ENCODE peak calls at places on chromosomes 4 and X, in nine cellular contexts. O, C, D, E, L, A, P, V and S are unnamed samples.
A peak's percentile ranks its signal among the peaks of the same experiment; 100 is the strongest.

GRCh38 chr4:79576480-79576803 is 168.4 kb upstream of the GK2 start:
- DNase-seq in O (no peak), C (no peak), D (peak; percentile 14), E (peak; percentile 57), L (peak; percentile 12), A (no peak), P (peak; percentile 14), V (no peak), S (peak; percentile 55)

GRCh38 chr4:88244821-88245579 is 39.4 kb downstream of the PPM1K start:
- DNase-seq in O (no peak), C (no peak), D (no peak), E (no peak), L (no peak), A (no peak), P (no peak), V (no peak), S (no peak)

GRCh38 chrX:150507251-150507856 is 61.1 kb upstream of the MTM1 start:
- DNase-seq in O (no peak), C (no peak), D (no peak), E (no peak), L (no peak), A (no peak), P (no peak), V (no peak), S (no peak)

GRCh38 chr4:165464813-165465381 is 86.1 kb downstream of the CPE start:
- DNase-seq in O (peak; percentile 29), C (no peak), D (no peak), E (peak; percentile 73), L (no peak), A (peak; percentile 35), P (peak; percentile 56), V (no peak), S (peak; percentile 50)

GRCh38 chr4:184471872-184472539 is 2.3 kb downstream of the IRF2 start:
- DNase-seq in O (no peak), C (no peak), D (peak; percentile 4), E (peak; percentile 40), L (no peak), A (peak; percentile 43), P (peak; percentile 42), V (no peak), S (peak; percentile 69)

GRCh38 chr4:124980276-124980752 is 267.8 kb upstream of the ANKRD50 start:
- DNase-seq in O (peak; percentile 4), C (no peak), D (no peak), E (peak; percentile 5), L (no peak), A (no peak), P (no peak), V (no peak), S (no peak)

GRCh38 chr4:155735506-155735905 is 23.3 kb upstream of the GUCY1B1 start:
- DNase-seq in O (no peak), C (no peak), D (no peak), E (peak; percentile 63), L (no peak), A (no peak), P (no peak), V (no peak), S (no peak)

GRCh38 chrX:36867143-36867542 is 141.0 kb upstream of the FAM47C start:
- DNase-seq in O (peak; percentile 24), C (no peak), D (peak; percentile 14), E (peak; percentile 34), L (no peak), A (no peak), P (peak; percentile 1), V (no peak), S (peak; percentile 32)

GRCh38 chr4:43837171-43837570 is 611.4 kb downstream of the KCTD8 start:
- DNase-seq in O (peak; percentile 17), C (no peak), D (no peak), E (no peak), L (no peak), A (no peak), P (no peak), V (no peak), S (no peak)

GRCh38 chr4:10080874-10081606 is 35.6 kb downstream of the WDR1 start:
- DNase-seq in O (no peak), C (no peak), D (no peak), E (no peak), L (no peak), A (no peak), P (peak; percentile 20), V (no peak), S (no peak)

GRCh38 chr4:105765690-105766407 is 57.3 kb downstream of the GSTCD start:
- DNase-seq in O (peak; percentile 86), C (no peak), D (peak; percentile 53), E (peak; percentile 90), L (no peak), A (no peak), P (no peak), V (no peak), S (no peak)

GRCh38 chr4:74570095-74570494 is 125.2 kb downstream of the AREG start:
- DNase-seq in O (no peak), C (no peak), D (no peak), E (no peak), L (no peak), A (no peak), P (no peak), V (no peak), S (no peak)

GRCh38 chr4:83255584-83255983 is 29.0 kb downstream of the COQ2 start:
- DNase-seq in O (peak; percentile 77), C (no peak), D (no peak), E (peak; percentile 94), L (no peak), A (no peak), P (no peak), V (no peak), S (no peak)